ENCODE peak calls at places on chromosomes 16 and 17, in six cellular contexts. One of them, this sample, is unnamed.

GRCh38 chr16:84555418-84556196 is 51.1 kb upstream of the MEAK7 start:
- DNase-seq in A549: no peak
- DNase-seq in H1: peak
- DNase-seq in lower leg skin: no peak
- DNase-seq in gastrocnemius medialis: no peak
- DNase-seq in tibial nerve: no peak
- DNase-seq in this sample: no peak

GRCh38 chr16:28837672-28838557 is 8.2 kb downstream of the TUFM start:
- DNase-seq in gastrocnemius medialis: no peak
- DNase-seq in lower leg skin: no peak
- DNase-seq in H1: no peak
- DNase-seq in A549: no peak
- DNase-seq in tibial nerve: no peak
- DNase-seq in this sample: no peak

GRCh38 chr16:58339452-58339938 is 44.7 kb upstream of the PRSS54 start:
- DNase-seq in H1: no peak
- DNase-seq in tibial nerve: no peak
- DNase-seq in A549: peak
- DNase-seq in lower leg skin: no peak
- DNase-seq in gastrocnemius medialis: no peak
- DNase-seq in this sample: no peak

GRCh38 chr16:69796285-69797118 is 34.4 kb downstream of the WWP2 start:
- DNase-seq in gastrocnemius medialis: peak
- DNase-seq in tibial nerve: no peak
- DNase-seq in lower leg skin: no peak
- DNase-seq in A549: peak
- DNase-seq in H1: peak
- DNase-seq in this sample: no peak

GRCh38 chr17:22569459-22570143 is 877.3 kb downstream of the KCNJ18 start:
- DNase-seq in gastrocnemius medialis: no peak
- DNase-seq in A549: no peak
- DNase-seq in lower leg skin: peak
- DNase-seq in H1: no peak
- DNase-seq in tibial nerve: no peak
- DNase-seq in this sample: no peak

GRCh38 chr16:84925773-84926372 is 85.5 kb downstream of the ZDHHC7 start:
- DNase-seq in tibial nerve: no peak
- DNase-seq in A549: no peak
- DNase-seq in lower leg skin: no peak
- DNase-seq in gastrocnemius medialis: peak
- DNase-seq in H1: no peak
- DNase-seq in this sample: no peak

GRCh38 chr16:29678691-29679267 is at the start of gene QPRT:
- DNase-seq in gastrocnemius medialis: no peak
- DNase-seq in A549: peak
- DNase-seq in lower leg skin: no peak
- DNase-seq in tibial nerve: no peak
- DNase-seq in H1: peak
- DNase-seq in this sample: no peak

GRCh38 chr17:31509095-31509804 is 117.8 kb downstream of the RAB11FIP4 start:
- DNase-seq in A549: no peak
- DNase-seq in H1: no peak
- DNase-seq in tibial nerve: no peak
- DNase-seq in lower leg skin: no peak
- DNase-seq in gastrocnemius medialis: no peak
- DNase-seq in this sample: no peak

GRCh38 chr17:70563301-70563820 is 394.0 kb downstream of the KCNJ2 start:
- DNase-seq in A549: no peak
- DNase-seq in lower leg skin: no peak
- DNase-seq in gastrocnemius medialis: no peak
- DNase-seq in H1: no peak
- DNase-seq in tibial nerve: no peak
- DNase-seq in this sample: no peak

GRCh38 chr17:76382803-76383644 is 1.4 kb upstream of the SPHK1 start:
- DNase-seq in tibial nerve: no peak
- DNase-seq in gastrocnemius medialis: no peak
- DNase-seq in lower leg skin: peak
- DNase-seq in A549: peak
- DNase-seq in H1: peak
- DNase-seq in this sample: no peak

GRCh38 chr16:69554495-69554894 is 11.3 kb upstream of the NFAT5 start:
- DNase-seq in tibial nerve: no peak
- DNase-seq in H1: no peak
- DNase-seq in A549: no peak
- DNase-seq in lower leg skin: no peak
- DNase-seq in gastrocnemius medialis: no peak
- DNase-seq in this sample: no peak

GRCh38 chr16:84827131-84827574 is 7.4 kb downstream of the CRISPLD2 start:
- DNase-seq in lower leg skin: no peak
- DNase-seq in H1: no peak
- DNase-seq in gastrocnemius medialis: peak
- DNase-seq in tibial nerve: no peak
- DNase-seq in A549: no peak
- DNase-seq in this sample: no peak

GRCh38 chr17:41629316-41629715 is 4.9 kb upstream of the KRT17 start:
- DNase-seq in H1: no peak
- DNase-seq in tibial nerve: no peak
- DNase-seq in A549: no peak
- DNase-seq in lower leg skin: no peak
- DNase-seq in gastrocnemius medialis: no peak
- DNase-seq in this sample: no peak

GRCh38 chr16:69833357-69833781 is 71.2 kb downstream of the WWP2 start:
- DNase-seq in lower leg skin: no peak
- DNase-seq in H1: no peak
- DNase-seq in gastrocnemius medialis: no peak
- DNase-seq in A549: no peak
- DNase-seq in tibial nerve: no peak
- DNase-seq in this sample: no peak

GRCh38 chr17:20313306-20313705 is 154.0 kb downstream of the LGALS9B start:
- DNase-seq in gastrocnemius medialis: no peak
- DNase-seq in H1: no peak
- DNase-seq in tibial nerve: no peak
- DNase-seq in lower leg skin: no peak
- DNase-seq in A549: no peak
- DNase-seq in this sample: no peak

GRCh38 chr16:22888791-22889190 is 74.8 kb downstream of the HS3ST2 start:
- DNase-seq in gastrocnemius medialis: no peak
- DNase-seq in A549: no peak
- DNase-seq in tibial nerve: no peak
- DNase-seq in H1: no peak
- DNase-seq in lower leg skin: no peak
- DNase-seq in this sample: no peak

GRCh38 chr17:68101992-68102758 is 66.6 kb downstream of the KPNA2 start:
- DNase-seq in lower leg skin: peak
- DNase-seq in H1: no peak
- DNase-seq in A549: peak
- DNase-seq in tibial nerve: no peak
- DNase-seq in gastrocnemius medialis: no peak
- DNase-seq in this sample: no peak

GRCh38 chr17:61158372-61158771 is 241.3 kb upstream of the TBX2 start:
- DNase-seq in lower leg skin: no peak
- DNase-seq in A549: peak
- DNase-seq in gastrocnemius medialis: no peak
- DNase-seq in tibial nerve: no peak
- DNase-seq in H1: no peak
- DNase-seq in this sample: no peak

GRCh38 chr17:74526681-74527080 is 4.6 kb downstream of the CD300LB start:
- DNase-seq in A549: no peak
- DNase-seq in gastrocnemius medialis: no peak
- DNase-seq in tibial nerve: no peak
- DNase-seq in lower leg skin: no peak
- DNase-seq in H1: no peak
- DNase-seq in this sample: no peak

GRCh38 chr16:15495898-15496297 is 61.5 kb downstream of the BMERB1 start:
- DNase-seq in H1: no peak
- DNase-seq in gastrocnemius medialis: no peak
- DNase-seq in A549: no peak
- DNase-seq in lower leg skin: no peak
- DNase-seq in tibial nerve: no peak
- DNase-seq in this sample: no peak

GRCh38 chr17:34205401-34205800 is 49.7 kb upstream of the CCL2 start:
- DNase-seq in lower leg skin: no peak
- DNase-seq in A549: no peak
- DNase-seq in H1: no peak
- DNase-seq in tibial nerve: no peak
- DNase-seq in gastrocnemius medialis: no peak
- DNase-seq in this sample: no peak

GRCh38 chr16:81315271-81316175 is 761 bp downstream of the GAN start:
- DNase-seq in gastrocnemius medialis: peak
- DNase-seq in tibial nerve: no peak
- DNase-seq in H1: peak
- DNase-seq in A549: peak
- DNase-seq in lower leg skin: peak
- DNase-seq in this sample: no peak

GRCh38 chr17:63178530-63178929 is 212.5 kb downstream of the TANC2 start:
- DNase-seq in gastrocnemius medialis: no peak
- DNase-seq in A549: no peak
- DNase-seq in tibial nerve: no peak
- DNase-seq in lower leg skin: no peak
- DNase-seq in H1: no peak
- DNase-seq in this sample: no peak

GRCh38 chr17:33639103-33639991 is 346.3 kb upstream of the ASIC2 start:
- DNase-seq in gastrocnemius medialis: no peak
- DNase-seq in H1: no peak
- DNase-seq in A549: no peak
- DNase-seq in lower leg skin: no peak
- DNase-seq in tibial nerve: no peak
- DNase-seq in this sample: no peak

GRCh38 chr16:85946680-85947510 is 47.9 kb downstream of the IRF8 start:
- DNase-seq in lower leg skin: no peak
- DNase-seq in H1: no peak
- DNase-seq in gastrocnemius medialis: no peak
- DNase-seq in A549: no peak
- DNase-seq in tibial nerve: no peak
- DNase-seq in this sample: no peak

GRCh38 chr16:85948870-85949269 is 49.9 kb downstream of the IRF8 start:
- DNase-seq in gastrocnemius medialis: no peak
- DNase-seq in H1: no peak
- DNase-seq in lower leg skin: no peak
- DNase-seq in A549: no peak
- DNase-seq in tibial nerve: no peak
- DNase-seq in this sample: no peak

GRCh38 chr16:85949787-85950186 is 50.8 kb downstream of the IRF8 start:
- DNase-seq in A549: no peak
- DNase-seq in lower leg skin: no peak
- DNase-seq in tibial nerve: no peak
- DNase-seq in H1: no peak
- DNase-seq in gastrocnemius medialis: no peak
- DNase-seq in this sample: no peak

GRCh38 chr16:85945424-85945751 is 46.4 kb downstream of the IRF8 start:
- DNase-seq in A549: no peak
- DNase-seq in lower leg skin: no peak
- DNase-seq in H1: no peak
- DNase-seq in tibial nerve: no peak
- DNase-seq in gastrocnemius medialis: no peak
- DNase-seq in this sample: no peak

GRCh38 chr16:85947511-85948509 is 48.8 kb downstream of the IRF8 start:
- DNase-seq in tibial nerve: no peak
- DNase-seq in gastrocnemius medialis: no peak
- DNase-seq in lower leg skin: no peak
- DNase-seq in H1: no peak
- DNase-seq in A549: no peak
- DNase-seq in this sample: no peak
- TF ChIP-seq POLR2A in tibial nerve: no peak
- TF ChIP-seq POLR2A in gastrocnemius medialis: no peak
- TF ChIP-seq POLR2A in lower leg skin: no peak
- TF ChIP-seq POLR2A in H1: no peak
- TF ChIP-seq POLR2A in A549: no peak
- TF ChIP-seq POLR2A in this sample: no peak

DNA sequence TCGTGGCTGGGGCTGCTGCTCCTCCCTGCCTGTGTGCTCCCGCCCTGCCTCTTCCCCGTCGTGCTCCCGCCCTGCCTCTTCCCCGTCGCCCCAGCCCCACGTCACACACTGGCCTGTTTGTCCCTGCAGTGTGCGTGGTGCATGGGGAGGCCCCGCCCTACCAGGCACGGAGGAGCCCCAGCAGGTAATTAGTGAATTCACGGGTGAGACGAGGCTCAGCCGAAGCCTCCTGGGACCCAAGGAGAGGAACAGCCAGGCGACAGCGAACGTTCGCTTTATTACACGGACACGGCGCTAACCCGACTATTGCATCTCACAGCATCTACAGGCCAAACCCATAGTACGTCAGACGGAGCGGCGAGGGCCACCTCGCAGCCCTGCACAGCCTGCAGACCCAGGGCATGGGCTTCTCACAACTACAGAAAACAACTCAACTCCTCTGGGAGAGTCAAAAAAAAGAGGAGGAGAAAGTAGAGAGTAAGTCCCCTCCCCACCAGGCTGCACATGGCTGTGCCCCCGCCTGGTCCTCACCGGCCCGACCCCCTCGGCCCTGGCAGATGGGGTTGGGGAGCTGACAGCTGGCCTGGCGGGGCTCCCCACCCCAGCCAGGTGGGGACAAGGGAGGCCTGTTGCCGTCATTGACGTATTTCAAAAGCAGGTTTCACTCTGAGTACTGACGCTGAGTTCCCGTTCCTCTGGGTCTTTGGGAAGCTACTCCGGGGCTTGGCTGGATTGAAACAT is 4.3 kb upstream of the PABPN1L start:
- DNase-seq in lower leg skin: no peak
- DNase-seq in tibial nerve: no peak
- DNase-seq in gastrocnemius medialis: no peak
- DNase-seq in A549: no peak
- DNase-seq in H1: no peak
- DNase-seq in this sample: no peak
- TF ChIP-seq POLR2A in lower leg skin: no peak
- TF ChIP-seq POLR2A in tibial nerve: no peak
- TF ChIP-seq POLR2A in gastrocnemius medialis: no peak
- TF ChIP-seq POLR2A in A549: no peak
- TF ChIP-seq POLR2A in H1: no peak
- TF ChIP-seq POLR2A in this sample: no peak

GRCh38 chr17:50541916-50542688 is 4.9 kb upstream of the SPATA20 start:
- DNase-seq in H1: peak
- DNase-seq in lower leg skin: peak
- DNase-seq in tibial nerve: peak
- DNase-seq in gastrocnemius medialis: peak
- DNase-seq in A549: peak
- DNase-seq in this sample: no peak
- TF ChIP-seq POLR2A in H1: no peak
- TF ChIP-seq POLR2A in lower leg skin: no peak
- TF ChIP-seq POLR2A in tibial nerve: peak
- TF ChIP-seq POLR2A in gastrocnemius medialis: peak
- TF ChIP-seq POLR2A in A549: peak
- TF ChIP-seq POLR2A in this sample: no peak

GRCh38 chr16:11114366-11115164 is 141.4 kb downstream of the SOCS1 start:
- DNase-seq in tibial nerve: no peak
- DNase-seq in gastrocnemius medialis: no peak
- DNase-seq in lower leg skin: no peak
- DNase-seq in A549: no peak
- DNase-seq in H1: no peak
- DNase-seq in this sample: no peak
- TF ChIP-seq POLR2A in tibial nerve: no peak
- TF ChIP-seq POLR2A in gastrocnemius medialis: no peak
- TF ChIP-seq POLR2A in lower leg skin: no peak
- TF ChIP-seq POLR2A in A549: no peak
- TF ChIP-seq POLR2A in H1: no peak
- TF ChIP-seq POLR2A in this sample: no peak

GRCh38 chr17:7549401-7550055 is 670 bp downstream of the TNFSF12 start:
- DNase-seq in tibial nerve: no peak
- DNase-seq in A549: peak
- DNase-seq in lower leg skin: peak
- DNase-seq in H1: peak
- DNase-seq in gastrocnemius medialis: no peak
- DNase-seq in this sample: no peak
- TF ChIP-seq POLR2A in tibial nerve: no peak
- TF ChIP-seq POLR2A in A549: no peak
- TF ChIP-seq POLR2A in lower leg skin: no peak
- TF ChIP-seq POLR2A in H1: no peak
- TF ChIP-seq POLR2A in gastrocnemius medialis: no peak
- TF ChIP-seq POLR2A in this sample: no peak

GRCh38 chr16:1979271-1980025 is 1.8 kb downstream of the NOXO1 start:
- DNase-seq in A549: no peak
- DNase-seq in lower leg skin: no peak
- DNase-seq in tibial nerve: no peak
- DNase-seq in gastrocnemius medialis: no peak
- DNase-seq in H1: peak
- DNase-seq in this sample: no peak
- TF ChIP-seq POLR2A in A549: no peak
- TF ChIP-seq POLR2A in lower leg skin: no peak
- TF ChIP-seq POLR2A in tibial nerve: no peak
- TF ChIP-seq POLR2A in gastrocnemius medialis: no peak
- TF ChIP-seq POLR2A in H1: peak
- TF ChIP-seq POLR2A in this sample: peak